ENCODE peak calls at places on chromosomes 16 and 17, in eight cellular contexts. Y, O, T, J, X, N, R and P are unnamed samples.

GRCh38 chr16:50567651-50568050 is 19.5 kb downstream of the NKD1 start:
- DNase-seq in Y (no peak), O (no peak), T (no peak), J (no peak), X (no peak), N (no peak), R (no peak), P (no peak)

GRCh38 chr16:78383118-78383517 is 283.7 kb downstream of the WWOX start:
- DNase-seq in Y (no peak), O (no peak), T (no peak), J (no peak), X (no peak), N (no peak), R (no peak), P (no peak)

GRCh38 chr17:20562587-20562986 is 16.9 kb upstream of the CDRT15L2 start:
- DNase-seq in Y (no peak), O (no peak), T (no peak), J (no peak), X (no peak), N (no peak), R (no peak), P (no peak)

GRCh38 chr17:50708050-50709000 is 611 bp upstream of the ANKRD40 start:
- DNase-seq in Y (no peak), O (no peak), T (no peak), J (peak; percentile 27), X (no peak), N (no peak), R (no peak), P (peak; percentile 5)

GRCh38 chr16:55642611-55643010 is 13.2 kb upstream of the SLC6A2 start:
- DNase-seq in Y (no peak), O (no peak), T (no peak), J (no peak), X (no peak), N (no peak), R (no peak), P (no peak)

GRCh38 chr16:50917941-50918340 is 176.1 kb downstream of the CYLD start:
- DNase-seq in Y (no peak), O (no peak), T (no peak), J (no peak), X (no peak), N (no peak), R (no peak), P (no peak)

GRCh38 chr17:83143817-83144231 is 64.4 kb downstream of the METRNL start:
- DNase-seq in Y (no peak), O (no peak), T (no peak), J (no peak), X (no peak), N (no peak), R (no peak), P (no peak)

GRCh38 chr17:4130715-4131114 is 12.1 kb downstream of the ZZEF1 start:
- DNase-seq in Y (peak; percentile 85), O (no peak), T (no peak), J (peak; percentile 31), X (no peak), N (peak; percentile 64), R (peak; percentile 39), P (no peak)

GRCh38 chr16:81530296-81530721 is 85.7 kb downstream of the CMIP start:
- DNase-seq in Y (no peak), O (no peak), T (no peak), J (no peak), X (no peak), N (no peak), R (no peak), P (no peak)

GRCh38 chr16:75566889-75567255 is 693 bp downstream of the GABARAPL2 start:
- DNase-seq in Y (no peak), O (peak; percentile 15), T (no peak), J (peak; percentile 25), X (no peak), N (peak; percentile 34), R (no peak), P (no peak)

GRCh38 chr16:85360323-85361277 is 248.3 kb upstream of the CIBAR2 start:
- DNase-seq in Y (no peak), O (no peak), T (no peak), J (no peak), X (no peak), N (peak; percentile 86), R (no peak), P (no peak)

GRCh38 chr17:62644487-62645173 is 17.2 kb downstream of the MRC2 start:
- DNase-seq in Y (no peak), O (no peak), T (no peak), J (no peak), X (no peak), N (no peak), R (no peak), P (peak; percentile 9)

GRCh38 chr17:77087650-77088454 is 52.9 kb upstream of the SEC14L1 start:
- DNase-seq in Y (no peak), O (no peak), T (no peak), J (no peak), X (no peak), N (no peak), R (no peak), P (no peak)

GRCh38 chr16:719815-720506 is 985 bp upstream of the ANTKMT start:
- DNase-seq in Y (no peak), O (no peak), T (no peak), J (no peak), X (no peak), N (peak; percentile 43), R (no peak), P (no peak)

GRCh38 chr17:48593840-48594411 is 347 bp upstream of the HOXB5 start:
- DNase-seq in Y (no peak), O (peak; percentile 73), T (no peak), J (peak; percentile 44), X (no peak), N (peak; percentile 72), R (peak; percentile 85), P (no peak)

GRCh38 chr16:85865-86264 is 7.8 kb downstream of the MPG start:
- DNase-seq in Y (no peak), O (no peak), T (no peak), J (no peak), X (no peak), N (no peak), R (no peak), P (no peak)

GRCh38 chr17:80103686-80104085 is 2.3 kb downstream of the GAA start:
- DNase-seq in Y (no peak), O (no peak), T (no peak), J (no peak), X (no peak), N (no peak), R (no peak), P (no peak)

GRCh38 chr16:83963277-83964119 is 4.5 kb upstream of the NECAB2 start:
- DNase-seq in Y (no peak), O (no peak), T (no peak), J (no peak), X (no peak), N (no peak), R (no peak), P (no peak)

GRCh38 chr16:14302399-14303181 is 231.5 kb downstream of the MRTFB start:
- DNase-seq in Y (no peak), O (no peak), T (no peak), J (peak; percentile 29), X (no peak), N (no peak), R (no peak), P (no peak)

GRCh38 chr16:75471723-75472634 is 7.5 kb upstream of the TMEM170A start:
- DNase-seq in Y (no peak), O (peak; percentile 16), T (peak; percentile 54), J (peak; percentile 56), X (no peak), N (peak; percentile 68), R (no peak), P (peak; percentile 30)